ENCODE peak calls at places on chromosome 6, in eight cellular contexts. Y, P, A, U, E, H, S and Q are unnamed samples.

GRCh38 chr6:35359346-35359743 is 17.0 kb downstream of the PPARD start:
- DNase-seq in Y (no peak), P (no peak), A (no peak), U (no peak), E (no peak), H (no peak), S (no peak), Q (no peak)

GRCh38 chr6:137728386-137729349 is 138.4 kb upstream of the TNFAIP3 start:
- DNase-seq in Y (no peak), P (no peak), A (peak; percentile 49), U (no peak), E (peak; percentile 78), H (no peak), S (no peak), Q (no peak)

GRCh38 chr6:43608310-43608763 is 20.7 kb downstream of the GTPBP2 start:
- DNase-seq in Y (peak; percentile 72), P (peak; percentile 76), A (peak; percentile 84), U (peak; percentile 68), E (peak; percentile 75), H (peak; percentile 37), S (peak; percentile 32), Q (no peak)

GRCh38 chr6:46199387-46199786 is 28.6 kb upstream of the ENPP5 start:
- DNase-seq in Y (no peak), P (no peak), A (no peak), U (no peak), E (no peak), H (no peak), S (no peak), Q (no peak)

GRCh38 chr6:13676551-13677156 is 35.0 kb downstream of the RANBP9 start:
- DNase-seq in Y (no peak), P (no peak), A (no peak), U (no peak), E (no peak), H (no peak), S (no peak), Q (no peak)

GRCh38 chr6:137894779-137895385 is 27.8 kb downstream of the TNFAIP3 start:
- DNase-seq in Y (no peak), P (no peak), A (no peak), U (no peak), E (peak; percentile 7), H (no peak), S (no peak), Q (no peak)

GRCh38 chr6:76592561-76592960 is 520.1 kb upstream of the IMPG1 start:
- DNase-seq in Y (no peak), P (no peak), A (no peak), U (no peak), E (no peak), H (no peak), S (no peak), Q (no peak)

GRCh38 chr6:158460602-158461092 is 99.2 kb upstream of the TMEM181 start:
- DNase-seq in Y (no peak), P (no peak), A (no peak), U (no peak), E (peak; percentile 63), H (no peak), S (no peak), Q (no peak)

GRCh38 chr6:128478230-128479047 is 42.0 kb downstream of the PTPRK start:
- DNase-seq in Y (no peak), P (no peak), A (no peak), U (no peak), E (no peak), H (no peak), S (no peak), Q (no peak)

GRCh38 chr6:12068899-12069557 is 56.9 kb downstream of the HIVEP1 start:
- DNase-seq in Y (peak; percentile 18), P (no peak), A (no peak), U (no peak), E (no peak), H (no peak), S (no peak), Q (no peak)

GRCh38 chr6:41232667-41233066 is 4.5 kb downstream of the TREML4 start:
- DNase-seq in Y (no peak), P (no peak), A (no peak), U (no peak), E (no peak), H (no peak), S (no peak), Q (no peak)

GRCh38 chr6:17984399-17984798 is 3.0 kb downstream of the KIF13A start:
- DNase-seq in Y (no peak), P (no peak), A (no peak), U (no peak), E (no peak), H (no peak), S (no peak), Q (no peak)

GRCh38 chr6:26743157-26743821 is 83.7 kb upstream of the ZNF322 start:
- DNase-seq in Y (no peak), P (no peak), A (peak; percentile 76), U (peak; percentile 72), E (peak; percentile 79), H (no peak), S (no peak), Q (no peak)

GRCh38 chr6:73579389-73579788 is 58.6 kb upstream of the EEF1A1 start:
- DNase-seq in Y (no peak), P (no peak), A (no peak), U (no peak), E (peak; percentile 45), H (no peak), S (no peak), Q (no peak)

GRCh38 chr6:121971886-121972285 is 427.6 kb upstream of the HSF2 start:
- DNase-seq in Y (no peak), P (no peak), A (no peak), U (no peak), E (peak; percentile 26), H (no peak), S (no peak), Q (no peak)

GRCh38 chr6:122431780-122432179 is 32.3 kb downstream of the HSF2 start:
- DNase-seq in Y (no peak), P (no peak), A (no peak), U (no peak), E (no peak), H (no peak), S (no peak), Q (no peak)

GRCh38 chr6:169725270-169726048 is 1.2 kb upstream of the PHF10 start:
- DNase-seq in Y (peak; percentile 54), P (peak; percentile 54), A (peak; percentile 92), U (peak; percentile 83), E (peak; percentile 42), H (no peak), S (no peak), Q (no peak)

GRCh38 chr6:113530769-113531168 is 326.4 kb upstream of the MARCKS start:
- DNase-seq in Y (no peak), P (no peak), A (no peak), U (no peak), E (peak; percentile 88), H (no peak), S (no peak), Q (peak; percentile 0)

GRCh38 chr6:81766482-81767069 is 14.1 kb upstream of the TENT5A start:
- DNase-seq in Y (peak; percentile 100), P (peak; percentile 97), A (no peak), U (no peak), E (peak; percentile 83), H (no peak), S (no peak), Q (no peak)

GRCh38 chr6:132214716-132215115 is 186.6 kb downstream of the MOXD1 start:
- DNase-seq in Y (no peak), P (no peak), A (no peak), U (no peak), E (peak; percentile 14), H (no peak), S (no peak), Q (no peak)

GRCh38 chr6:92376711-92377110 is 1042.6 kb downstream of the EPHA7 start:
- DNase-seq in Y (no peak), P (no peak), A (no peak), U (no peak), E (no peak), H (no peak), S (no peak), Q (no peak)

GRCh38 chr6:147738516-147739187 is 230.2 kb downstream of the SAMD5 start:
- DNase-seq in Y (no peak), P (no peak), A (no peak), U (no peak), E (no peak), H (no peak), S (no peak), Q (no peak)

GRCh38 chr6:11324453-11325023 is 92.1 kb upstream of the NEDD9 start:
- DNase-seq in Y (no peak), P (no peak), A (no peak), U (no peak), E (no peak), H (no peak), S (peak; percentile 34), Q (peak; percentile 27)

GRCh38 chr6:6661684-6662083 is 73.2 kb downstream of the LY86 start:
- DNase-seq in Y (peak; percentile 97), P (peak; percentile 79), A (no peak), U (no peak), E (peak; percentile 23), H (no peak), S (no peak), Q (no peak)

GRCh38 chr6:143759666-143760065 is 81.9 kb downstream of the PHACTR2 start:
- DNase-seq in Y (peak; percentile 79), P (peak; percentile 15), A (no peak), U (no peak), E (peak; percentile 10), H (no peak), S (no peak), Q (no peak)

GRCh38 chr6:114783083-114783482 is 440.3 kb upstream of the HS3ST5 start:
- DNase-seq in Y (no peak), P (no peak), A (no peak), U (no peak), E (peak; percentile 20), H (no peak), S (no peak), Q (no peak)

GRCh38 chr6:38509713-38510112 is 130.0 kb downstream of the BTBD9 start:
- DNase-seq in Y (no peak), P (no peak), A (no peak), U (no peak), E (peak; percentile 31), H (no peak), S (no peak), Q (no peak)

GRCh38 chr6:39191236-39191930 is 37.9 kb downstream of the KCNK5 start:
- DNase-seq in Y (no peak), P (no peak), A (no peak), U (no peak), E (no peak), H (no peak), S (no peak), Q (no peak)

GRCh38 chr6:66516377-66516776 is 809.4 kb upstream of the EYS start:
- DNase-seq in Y (no peak), P (no peak), A (no peak), U (no peak), E (no peak), H (no peak), S (no peak), Q (no peak)

GRCh38 chr6:6654599-6655575 is 66.4 kb downstream of the LY86 start:
- DNase-seq in Y (peak; percentile 37), P (peak; percentile 92), A (no peak), U (no peak), E (no peak), H (peak; percentile 24), S (peak; percentile 16), Q (no peak)

GRCh38 chr6:85436408-85436807 is 13.5 kb upstream of the NT5E start:
- DNase-seq in Y (no peak), P (no peak), A (no peak), U (no peak), E (peak; percentile 90), H (no peak), S (no peak), Q (no peak)

GRCh38 chr6:35061651-35062410 is 79.3 kb downstream of the TCP11 start:
- DNase-seq in Y (no peak), P (no peak), A (no peak), U (no peak), E (no peak), H (no peak), S (no peak), Q (no peak)

GRCh38 chr6:15263780-15264374 is 18.0 kb downstream of the JARID2 start:
- DNase-seq in Y (no peak), P (no peak), A (no peak), U (no peak), E (no peak), H (no peak), S (no peak), Q (no peak)

GRCh38 chr6:53300656-53301551 is 47.8 kb downstream of the ELOVL5 start:
- DNase-seq in Y (no peak), P (no peak), A (no peak), U (no peak), E (peak; percentile 86), H (peak; percentile 46), S (peak; percentile 10), Q (no peak)